ENCODE peak calls at places on chromosome 6, in four cellular contexts. I, Q, E and O are unnamed samples. For H3K27me3, the result is how much of the 10 kb centered on the place peaks cover.

GRCh38 chr6:156910938-156911337 is 133.8 kb downstream of the ARID1B start:
- DNase-seq in E (no peak), I (no peak), Q (no peak), O (no peak)

GRCh38 chr6:107264357-107264831 is 149.1 kb upstream of the BEND3 start:
- DNase-seq in I (no peak), Q (no peak), E (peak), O (no peak)

GRCh38 chr6:53710788-53711187 is 45.2 kb upstream of the KLHL31 start:
- DNase-seq in I (no peak), Q (no peak), E (no peak), O (no peak)

GRCh38 chr6:75204959-75205775 is 686 bp downstream of the COL12A1 start:
- DNase-seq in E (no peak), I (no peak), Q (peak), O (no peak)

GRCh38 chr6:106750146-106750900 is 120.9 kb downstream of the QRSL1 start:
- DNase-seq in I (no peak), Q (no peak), E (no peak), O (no peak)

GRCh38 chr6:112296694-112297093 is 42.3 kb upstream of the LAMA4 start:
- DNase-seq in Q (no peak), I (no peak), E (no peak), O (no peak)

GRCh38 chr6:128114164-128114563 is 213.3 kb upstream of the THEMIS start:
- DNase-seq in I (no peak), Q (no peak), E (no peak), O (no peak)

GRCh38 chr6:13334953-13335352 is 6.6 kb upstream of the TBC1D7 start:
- DNase-seq in Q (no peak), I (no peak), E (no peak), O (no peak)

GRCh38 chr6:19261642-19262041 is 575.5 kb upstream of the ID4 start:
- DNase-seq in E (no peak), I (no peak), Q (no peak), O (no peak)

GRCh38 chr6:1611322-1611571 is 1.5 kb downstream of the FOXC1 start:
- DNase-seq in I (no peak), E (no peak), Q (no peak), O (no peak)

GRCh38 chr6:90184334-90185298 is 112.0 kb downstream of the BACH2 start:
- DNase-seq in E (no peak), I (no peak), Q (no peak), O (no peak)

GRCh38 chr6:86331265-86331840 is 606.0 kb upstream of the HTR1E start:
- DNase-seq in Q (no peak), E (no peak), I (no peak), O (no peak)

GRCh38 chr6:107604549-107604948 is 114.6 kb downstream of the SOBP start:
- DNase-seq in Q (peak), I (no peak), E (no peak), O (no peak)

GRCh38 chr6:20953019-20953418 is 418.8 kb downstream of the CDKAL1 start:
- DNase-seq in E (no peak), I (no peak), Q (no peak), O (no peak)

GRCh38 chr6:14888575-14889000 is 357.3 kb upstream of the JARID2 start:
- DNase-seq in I (no peak), E (no peak), Q (no peak), O (no peak)

GRCh38 chr6:131740161-131740560 is 29.3 kb upstream of the CTAGE9 start:
- DNase-seq in E (no peak), I (no peak), Q (no peak), O (no peak)

GRCh38 chr6:20408851-20409250 is 7.2 kb downstream of the E2F3 start:
- DNase-seq in I (no peak), E (no peak), Q (no peak), O (no peak)

GRCh38 chr6:37218501-37218900 is 39.1 kb upstream of the TBC1D22B start:
- DNase-seq in E (no peak), Q (no peak), I (no peak), O (no peak)

GRCh38 chr6:2576499-2576898 is 174.2 kb downstream of the MYLK4 start:
- DNase-seq in Q (no peak), E (peak), I (no peak), O (no peak)

GRCh38 chr6:30613251-30614043 is 3.6 kb downstream of the PPP1R10 start:
- DNase-seq in E (no peak), I (no peak), Q (no peak), O (no peak)

GRCh38 chr6:41747256-41748101 is at the start of gene PGC:
- DNase-seq in I (no peak), Q (no peak), E (peak), O (no peak)
- TF ChIP-seq SUZ12 in I (no peak), Q (no peak), E (no peak), O (no peak)

DNA sequence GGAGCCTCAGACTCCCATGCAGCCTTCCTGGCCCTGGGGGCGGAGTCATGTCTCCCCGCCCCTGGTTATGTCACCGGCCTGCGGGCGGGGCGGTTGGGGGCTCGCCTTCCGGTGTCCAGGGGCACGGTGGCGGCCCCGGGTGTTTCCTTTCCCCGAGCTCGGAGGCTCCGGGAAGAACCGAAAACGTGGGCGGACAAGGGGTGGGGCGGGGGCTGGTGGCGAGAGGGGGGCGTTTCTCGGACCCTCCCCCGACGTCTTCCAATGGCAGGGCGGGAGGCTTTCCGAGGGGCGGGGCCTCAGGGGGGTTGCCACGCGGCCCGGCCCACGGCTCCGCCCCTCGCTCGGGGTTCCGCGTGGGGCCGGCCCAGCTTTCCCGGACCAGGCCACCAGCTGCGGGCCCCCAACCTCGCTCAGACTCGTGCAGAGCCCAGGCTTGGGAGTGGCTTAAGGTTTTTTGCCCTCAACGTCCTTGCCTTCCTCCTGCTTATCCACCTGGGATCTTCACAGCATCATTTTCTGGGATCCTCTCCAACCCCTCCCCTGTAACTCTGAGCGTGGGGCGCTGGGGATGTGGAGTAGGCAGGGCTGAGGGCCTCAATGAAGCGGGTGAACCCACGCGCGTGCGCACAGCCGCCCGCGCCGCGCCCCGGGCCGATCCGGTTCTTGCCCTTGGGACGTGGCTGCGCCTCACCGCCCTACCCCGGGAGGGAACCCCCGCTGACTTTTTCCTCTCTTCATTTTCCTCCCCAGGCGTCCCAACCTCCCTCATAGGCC is 2.1 kb upstream of the NRN1 start:
- DNase-seq in I (peak), E (peak), Q (peak), O (no peak)
- H3K27me3 ChIP-seq in I (under half), E (half or more), Q (under half), O (half or more)

DNA sequence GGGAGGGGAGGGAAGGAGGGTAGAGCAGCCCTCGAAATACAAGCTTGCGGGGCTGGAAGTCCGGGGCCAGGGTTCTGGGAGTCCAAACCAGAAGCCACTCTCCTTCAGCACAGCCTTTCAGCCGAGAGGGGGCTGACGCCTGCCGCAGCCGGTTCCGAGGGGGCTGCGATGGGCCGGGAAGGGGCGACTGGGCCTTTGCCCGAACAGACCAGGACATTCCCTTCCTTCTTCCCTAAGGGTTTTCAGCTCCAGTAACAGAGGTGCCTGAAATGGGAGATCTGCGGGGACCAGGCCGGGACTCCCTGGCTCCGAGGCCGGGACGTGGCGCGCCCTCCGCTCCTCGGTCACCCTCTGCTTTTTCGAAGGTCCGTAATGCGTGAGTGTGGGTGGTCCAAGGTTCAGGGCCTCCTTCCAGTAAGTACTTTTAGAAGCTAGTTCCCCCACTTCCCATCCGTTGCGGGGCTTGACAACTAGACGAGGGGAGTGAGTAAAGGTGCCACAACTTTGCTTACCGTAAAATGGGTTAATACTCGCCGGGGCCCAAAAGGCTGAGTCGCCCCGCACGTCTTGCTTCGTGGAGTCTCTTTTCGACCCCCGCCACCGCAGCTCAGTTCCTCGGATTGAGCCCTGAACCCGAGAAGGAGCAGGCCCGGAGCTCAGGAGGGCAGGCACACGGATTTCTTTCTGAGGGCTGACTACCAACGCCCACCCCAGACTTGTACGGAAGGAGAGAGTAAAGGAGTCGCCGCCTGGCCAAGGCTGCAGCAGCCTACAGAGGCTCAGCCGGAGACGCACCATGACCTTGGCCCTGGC is 2.9 kb upstream of the OLIG3 start:
- DNase-seq in E (no peak), Q (peak), I (no peak), O (no peak)
- TF ChIP-seq ZNF274 in E (no peak), Q (no peak), I (no peak), O (no peak)

DNA sequence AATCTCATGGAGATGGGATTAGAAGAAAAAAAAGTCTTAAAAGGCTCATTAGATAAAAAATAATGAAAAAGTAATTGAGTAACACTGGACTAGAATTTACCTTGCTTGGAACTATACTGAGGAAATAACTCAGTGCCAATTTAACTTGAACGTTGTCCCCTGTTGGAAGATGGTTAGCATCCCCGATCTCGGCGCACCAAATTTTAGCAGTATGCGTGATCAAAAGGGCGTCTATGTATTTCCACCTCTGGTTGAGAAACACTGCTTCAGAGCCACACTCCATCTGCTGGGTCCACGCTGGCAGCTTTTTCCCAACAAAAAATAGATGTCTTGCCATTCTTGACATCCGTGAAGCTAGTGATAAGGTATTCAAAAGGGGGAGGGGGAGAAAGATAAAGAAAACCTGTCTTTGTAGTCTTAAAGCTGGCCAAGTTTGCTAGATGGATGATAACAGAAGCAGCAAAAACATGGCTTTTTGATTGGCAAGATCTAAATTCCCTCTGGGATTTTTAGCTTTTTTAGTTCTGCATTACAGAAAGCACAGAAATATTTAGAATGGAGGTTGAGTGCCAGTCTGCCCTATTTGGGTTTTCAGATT is 6.4 kb downstream of the HINT3 start:
- DNase-seq in Q (no peak), E (no peak), I (no peak), O (no peak)
- TF ChIP-seq SUZ12 in Q (no peak), E (no peak), I (no peak), O (no peak)

DNA sequence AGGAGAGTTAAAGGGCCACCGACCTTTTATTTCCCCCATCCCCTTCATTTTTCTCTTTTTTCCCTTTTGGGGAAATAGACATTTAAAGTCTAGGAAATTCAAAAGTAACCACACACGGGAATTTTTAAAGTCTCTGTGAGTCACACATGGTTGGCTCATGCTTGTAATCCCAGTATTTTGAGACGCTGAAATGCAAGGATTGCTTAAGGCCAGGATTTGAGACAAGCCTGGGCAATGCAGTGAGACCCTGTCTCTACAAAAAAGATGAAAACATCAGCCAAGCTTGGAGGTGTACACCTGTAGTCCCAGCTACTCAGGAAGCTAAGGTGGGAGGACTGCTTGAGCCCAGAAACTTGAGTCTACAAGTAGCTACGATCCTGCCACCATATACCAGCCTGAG is 34.2 kb downstream of the KATNA1 start:
- DNase-seq in Q (no peak), E (no peak), I (no peak), O (no peak)
- H3K27me3 ChIP-seq in Q (under half), E (under half), I (under half), O (under half)